ENCODE peak calls at places on chromosomes 1 and 21, in seven cellular contexts. O is cardiac fibroblast; K is activated CD8-positive, alpha-beta T cell treated with anti-CD3 and anti-CD28 coated beads for 36 hours; D is coronary artery; X is IMR-90; A is A549; C is adrenal gland. I is an unnamed sample.

GRCh38 chr1:178538192-178538916 is 25.4 kb downstream of the TEX35 start:
- DNase-seq in X (peak), D (peak), C (no peak), O (peak), A (no peak), K (no peak), I (no peak)

GRCh38 chr1:78383923-78384322 is 106.9 kb upstream of the PTGFR start:
- DNase-seq in X (no peak), K (no peak), A (no peak), O (no peak), C (no peak), D (no peak), I (no peak)

GRCh38 chr1:85379203-85380136 is 85.5 kb downstream of the DDAH1 start:
- DNase-seq in X (peak), C (no peak), D (no peak), A (no peak), O (peak), K (no peak), I (no peak)

GRCh38 chr1:159091547-159092397 is 15.2 kb upstream of the AIM2 start:
- DNase-seq in D (no peak), C (no peak), K (peak), X (peak), A (no peak), O (peak), I (no peak)

GRCh38 chr1:59070607-59071006 is 226.3 kb upstream of the FGGY start:
- DNase-seq in C (no peak), O (no peak), A (no peak), X (peak), K (no peak), D (no peak), I (no peak)

GRCh38 chr21:14273736-14274538 is 58.0 kb downstream of the RBM11 start:
- DNase-seq in C (peak), D (no peak), O (no peak), A (no peak), X (no peak), K (no peak), I (no peak)

GRCh38 chr1:157113116-157113515 is 13.5 kb upstream of the ETV3L start:
- DNase-seq in O (no peak), A (no peak), K (no peak), D (no peak), X (no peak), C (no peak), I (no peak)

GRCh38 chr1:183243190-183244065 is 57.4 kb downstream of the LAMC2 start:
- DNase-seq in X (no peak), K (no peak), C (no peak), D (peak), A (no peak), O (peak), I (no peak)

GRCh38 chr1:116769561-116769977 is 15.3 kb downstream of the CD2 start:
- DNase-seq in C (no peak), D (no peak), X (no peak), A (no peak), O (peak), K (peak), I (no peak)

GRCh38 chr1:151847867-151848596 is 5.5 kb downstream of the THEM5 start:
- DNase-seq in K (no peak), D (no peak), O (no peak), A (no peak), X (no peak), C (no peak), I (no peak)

GRCh38 chr1:109912873-109913272 is 2.2 kb downstream of the CSF1 start:
- DNase-seq in C (peak), A (no peak), O (peak), X (peak), K (no peak), D (no peak), I (no peak)
- TF ChIP-seq CTCF in C (no peak), A (no peak), O (no peak), X (no peak), K (no peak), D (no peak), I (no peak)

GRCh38 chr1:80221319-80221718 is 1214.8 kb upstream of the ADGRL4 start:
- DNase-seq in C (no peak), A (no peak), X (no peak), O (no peak), D (no peak), K (no peak), I (no peak)

GRCh38 chr1:80214888-80215540 is 1208.5 kb upstream of the ADGRL4 start:
- DNase-seq in D (no peak), C (no peak), A (no peak), X (no peak), K (no peak), O (no peak), I (no peak)

GRCh38 chr1:80218112-80218511 is 1211.6 kb upstream of the ADGRL4 start:
- DNase-seq in D (no peak), O (peak), A (no peak), C (no peak), X (peak), K (no peak), I (no peak)

GRCh38 chr1:80212958-80213357 is 1206.4 kb upstream of the ADGRL4 start:
- DNase-seq in K (no peak), O (no peak), A (no peak), D (no peak), X (no peak), C (no peak), I (no peak)

GRCh38 chr1:80217377-80217986 is 1211.0 kb upstream of the ADGRL4 start:
- DNase-seq in X (peak), C (peak), A (peak), O (peak), K (no peak), D (no peak), I (no peak)
- TF ChIP-seq CTCF in X (peak), C (peak), A (peak), O (peak), K (no peak), D (no peak), I (peak)

GRCh38 chr1:37875833-37876232 is 16.4 kb upstream of the MTF1 start:
- DNase-seq in A (no peak), D (no peak), C (no peak), K (no peak), X (no peak), O (peak), I (no peak)
- TF ChIP-seq CTCF in A (no peak), D (no peak), C (no peak), K (no peak), X (no peak), O (peak), I (peak)

GRCh38 chr1:13570924-13571323 is 12.7 kb upstream of the PDPN start:
- DNase-seq in O (no peak), D (no peak), C (no peak), A (no peak), X (no peak), K (peak), I (no peak)
- TF ChIP-seq CTCF in O (peak), D (no peak), C (peak), A (no peak), X (no peak), K (peak), I (peak)

GRCh38 chr1:153536618-153537375 is 1.0 kb upstream of the S100A6 start:
- DNase-seq in A (no peak), O (no peak), X (no peak), D (no peak), C (no peak), K (no peak), I (no peak)

GRCh38 chr1:153533689-153534201 is 2.0 kb downstream of the S100A6 start:
- DNase-seq in K (no peak), C (peak), O (peak), X (peak), D (peak), A (peak), I (no peak)

GRCh38 chr1:153534226-153534932 is 1.4 kb downstream of the S100A6 start:
- DNase-seq in O (peak), A (peak), K (no peak), X (peak), C (no peak), D (no peak), I (no peak)

GRCh38 chr1:153535664-153536585 is at the start of gene S100A6:
- DNase-seq in K (peak), X (peak), A (peak), O (peak), C (peak), D (peak), I (no peak)

GRCh38 chr1:153534933-153535663 is 693 bp downstream of the S100A6 start:
- DNase-seq in K (peak), X (no peak), A (peak), D (peak), O (peak), C (peak), I (no peak)
- TF ChIP-seq CTCF in K (no peak), X (no peak), A (no peak), D (no peak), O (peak), C (no peak), I (no peak)

DNA sequence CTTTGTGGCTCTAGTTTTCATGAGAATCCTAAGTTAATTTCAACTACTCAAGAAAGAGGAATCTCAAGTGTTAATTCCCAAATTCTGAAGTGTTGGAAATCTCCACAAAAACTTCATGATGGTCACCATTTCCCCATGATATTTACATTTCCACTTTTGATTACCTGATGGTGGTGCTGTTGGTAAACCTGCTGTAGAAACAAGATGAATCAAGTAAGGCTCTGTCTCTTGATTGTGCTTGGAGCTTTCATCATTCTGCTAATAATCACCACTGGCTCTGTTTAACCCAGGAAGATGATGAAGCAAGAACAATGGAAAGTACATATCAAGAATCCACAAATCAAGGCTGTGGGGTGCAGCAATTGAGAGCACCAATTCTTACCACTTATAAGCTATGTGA is 77.8 kb downstream of the C4BPA start:
- DNase-seq in A (no peak), X (no peak), O (peak), C (no peak), D (no peak), K (no peak), I (no peak)
- TF ChIP-seq CTCF in A (peak), X (peak), O (peak), C (peak), D (no peak), K (no peak), I (no peak)

DNA sequence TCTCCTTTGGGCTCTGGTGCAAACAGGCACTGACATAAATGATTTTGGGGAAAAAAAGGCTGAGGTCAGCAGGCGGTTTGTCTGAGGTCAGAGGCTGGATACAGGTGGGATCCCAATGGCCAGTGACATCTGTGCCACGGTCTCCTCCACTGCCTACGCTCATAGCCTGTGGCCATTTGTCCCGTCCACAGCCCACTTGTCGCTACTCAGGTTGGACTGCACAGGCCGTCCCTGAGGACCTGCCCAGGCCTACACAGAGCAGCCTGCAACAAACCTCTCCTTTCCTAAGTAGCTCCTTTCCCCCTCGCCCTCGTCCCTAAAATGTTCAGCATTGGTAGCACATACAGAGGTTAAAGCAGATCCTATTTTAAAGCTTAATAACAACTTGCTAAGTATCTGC is 150.7 kb downstream of the ZBTB18 start:
- DNase-seq in K (no peak), A (no peak), O (no peak), X (no peak), C (no peak), D (no peak), I (no peak)
- TF ChIP-seq CTCF in K (no peak), A (no peak), O (no peak), X (no peak), C (no peak), D (no peak), I (no peak)

GRCh38 chr1:16955186-16955585 is 25.2 kb downstream of the MFAP2 start:
- DNase-seq in D (no peak), K (no peak), A (no peak), O (no peak), X (no peak), C (no peak), I (no peak)
- TF ChIP-seq CTCF in D (no peak), K (no peak), A (no peak), O (no peak), X (no peak), C (no peak), I (no peak)

I was measured in osteocyte.